ENCODE peak calls at places on chromosomes 7 and 10, in seven cellular contexts. One of them, this sample, is unnamed.

GRCh38 chr7:92404170-92404614 is 43.1 kb upstream of the GATAD1 start:
- DNase-seq in brain microvascular endothelial cell: no peak
- DNase-seq in Panc1: no peak
- DNase-seq in GM12865: no peak
- DNase-seq in choroid plexus epithelial cell: peak; percentile 13
- DNase-seq in AG10803: no peak
- DNase-seq in fibroblast of the aortic adventitia: no peak
- DNase-seq in this sample: no peak

GRCh38 chr7:134220236-134220635 is 93.1 kb downstream of the LRGUK start:
- DNase-seq in brain microvascular endothelial cell: no peak
- DNase-seq in Panc1: no peak
- DNase-seq in GM12865: no peak
- DNase-seq in choroid plexus epithelial cell: no peak
- DNase-seq in AG10803: no peak
- DNase-seq in fibroblast of the aortic adventitia: no peak
- DNase-seq in this sample: no peak

GRCh38 chr7:119377-120163 is 72.8 kb upstream of the FAM20C start:
- DNase-seq in brain microvascular endothelial cell: peak; percentile 18
- DNase-seq in Panc1: no peak
- DNase-seq in GM12865: no peak
- DNase-seq in choroid plexus epithelial cell: peak; percentile 70
- DNase-seq in AG10803: no peak
- DNase-seq in fibroblast of the aortic adventitia: no peak
- DNase-seq in this sample: no peak

GRCh38 chr7:80210400-80210799 is 75.8 kb downstream of the GNAI1 start:
- DNase-seq in brain microvascular endothelial cell: no peak
- DNase-seq in Panc1: no peak
- DNase-seq in GM12865: no peak
- DNase-seq in choroid plexus epithelial cell: peak; percentile 82
- DNase-seq in AG10803: no peak
- DNase-seq in fibroblast of the aortic adventitia: no peak
- DNase-seq in this sample: no peak

GRCh38 chr10:14588084-14588937 is 186.4 kb downstream of the FAM107B start:
- DNase-seq in brain microvascular endothelial cell: peak; percentile 96
- DNase-seq in Panc1: no peak
- DNase-seq in GM12865: peak; percentile 86
- DNase-seq in choroid plexus epithelial cell: peak; percentile 92
- DNase-seq in AG10803: peak; percentile 98
- DNase-seq in fibroblast of the aortic adventitia: peak; percentile 88
- DNase-seq in this sample: no peak

GRCh38 chr7:85070967-85071628 is 115.8 kb downstream of the SEMA3D start:
- DNase-seq in brain microvascular endothelial cell: peak; percentile 45
- DNase-seq in Panc1: no peak
- DNase-seq in GM12865: no peak
- DNase-seq in choroid plexus epithelial cell: peak; percentile 52
- DNase-seq in AG10803: no peak
- DNase-seq in fibroblast of the aortic adventitia: no peak
- DNase-seq in this sample: no peak

GRCh38 chr10:104021246-104021645 is 54.3 kb downstream of the SLK start:
- DNase-seq in brain microvascular endothelial cell: no peak
- DNase-seq in Panc1: no peak
- DNase-seq in GM12865: no peak
- DNase-seq in choroid plexus epithelial cell: no peak
- DNase-seq in AG10803: no peak
- DNase-seq in fibroblast of the aortic adventitia: no peak
- DNase-seq in this sample: no peak

GRCh38 chr7:6256709-6257535 is 15.5 kb downstream of the CYTH3 start:
- DNase-seq in brain microvascular endothelial cell: peak; percentile 89
- DNase-seq in Panc1: no peak
- DNase-seq in GM12865: peak; percentile 89
- DNase-seq in choroid plexus epithelial cell: peak; percentile 82
- DNase-seq in AG10803: peak; percentile 89
- DNase-seq in fibroblast of the aortic adventitia: peak; percentile 52
- DNase-seq in this sample: no peak

GRCh38 chr10:3811331-3811870 is 26.4 kb upstream of the KLF6 start:
- DNase-seq in brain microvascular endothelial cell: peak; percentile 80
- DNase-seq in Panc1: no peak
- DNase-seq in GM12865: peak; percentile 89
- DNase-seq in choroid plexus epithelial cell: peak; percentile 96
- DNase-seq in AG10803: peak; percentile 61
- DNase-seq in fibroblast of the aortic adventitia: peak; percentile 71
- DNase-seq in this sample: no peak

GRCh38 chr7:44112231-44112996 is 8.3 kb downstream of the AEBP1 start:
- DNase-seq in brain microvascular endothelial cell: no peak
- DNase-seq in Panc1: no peak
- DNase-seq in GM12865: no peak
- DNase-seq in choroid plexus epithelial cell: no peak
- DNase-seq in AG10803: no peak
- DNase-seq in fibroblast of the aortic adventitia: no peak
- DNase-seq in this sample: no peak

GRCh38 chr10:71965623-71966022 is 1.4 kb downstream of the CHST3 start:
- DNase-seq in brain microvascular endothelial cell: no peak
- DNase-seq in Panc1: no peak
- DNase-seq in GM12865: no peak
- DNase-seq in choroid plexus epithelial cell: no peak
- DNase-seq in AG10803: no peak
- DNase-seq in fibroblast of the aortic adventitia: no peak
- DNase-seq in this sample: no peak
- H3K4me3 ChIP-seq in brain microvascular endothelial cell: peak overlapping the region; percentile 80
- H3K4me3 ChIP-seq in Panc1: peak overlapping the region; percentile 89
- H3K4me3 ChIP-seq in GM12865: no peak overlapping the region
- H3K4me3 ChIP-seq in choroid plexus epithelial cell: peak overlapping the region; percentile 78
- H3K4me3 ChIP-seq in AG10803: peak overlapping the region; percentile 97
- H3K4me3 ChIP-seq in fibroblast of the aortic adventitia: peak overlapping the region; percentile 98
- H3K4me3 ChIP-seq in this sample: no peak overlapping the region

DNA sequence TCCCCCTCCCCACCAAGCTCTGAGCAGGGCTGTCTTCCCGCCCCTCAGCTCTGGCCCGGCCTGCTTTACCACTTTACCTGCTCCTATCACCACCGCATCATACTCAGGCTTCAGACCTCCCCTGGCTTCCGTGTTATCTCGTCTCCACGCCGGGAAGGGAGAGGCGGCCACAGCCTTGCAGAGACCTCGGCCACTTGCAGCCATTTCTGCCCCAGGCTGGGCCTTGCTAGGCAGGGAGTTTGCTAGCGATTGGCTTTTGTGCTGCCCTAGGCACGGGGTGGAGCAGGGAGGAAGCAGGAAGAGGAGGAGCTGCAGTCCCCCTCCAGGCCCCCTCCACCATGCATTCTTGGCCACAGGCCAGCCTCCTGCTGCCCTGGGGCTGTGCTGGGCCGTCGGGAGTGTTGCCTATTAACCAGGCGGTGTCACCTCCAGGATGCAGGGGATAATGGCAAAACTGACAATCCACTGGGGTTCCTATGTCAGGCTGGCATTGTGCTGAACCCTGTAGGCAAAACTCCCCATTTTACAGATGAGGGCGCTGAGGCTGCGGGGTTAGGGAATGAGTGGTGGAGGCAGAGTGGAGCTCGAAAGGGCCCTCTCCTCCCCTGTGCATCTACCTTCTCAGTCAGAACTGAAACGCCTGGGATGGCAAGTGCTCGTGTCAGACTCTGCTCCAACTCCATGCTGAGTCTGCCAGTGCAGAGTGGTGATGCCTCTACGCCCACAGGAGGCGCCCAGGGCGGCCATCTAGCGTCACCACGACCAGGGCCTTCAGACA is at the start of gene PYROXD2:
- DNase-seq in brain microvascular endothelial cell: peak; percentile 74
- DNase-seq in Panc1: no peak
- DNase-seq in GM12865: peak; percentile 48
- DNase-seq in choroid plexus epithelial cell: peak; percentile 95
- DNase-seq in AG10803: peak; percentile 94
- DNase-seq in fibroblast of the aortic adventitia: peak; percentile 92
- DNase-seq in this sample: peak; percentile 74
- H3K4me3 ChIP-seq in brain microvascular endothelial cell: peak within 1 kb of the TSS; percentile 70
- H3K4me3 ChIP-seq in Panc1: peak within 1 kb of the TSS; percentile 38
- H3K4me3 ChIP-seq in GM12865: peak within 1 kb of the TSS; percentile 5
- H3K4me3 ChIP-seq in choroid plexus epithelial cell: peak within 1 kb of the TSS; percentile 78
- H3K4me3 ChIP-seq in AG10803: peak within 1 kb of the TSS; percentile 89
- H3K4me3 ChIP-seq in fibroblast of the aortic adventitia: peak within 1 kb of the TSS; percentile 77
- H3K4me3 ChIP-seq in this sample: peak within 1 kb of the TSS; percentile 61

DNA sequence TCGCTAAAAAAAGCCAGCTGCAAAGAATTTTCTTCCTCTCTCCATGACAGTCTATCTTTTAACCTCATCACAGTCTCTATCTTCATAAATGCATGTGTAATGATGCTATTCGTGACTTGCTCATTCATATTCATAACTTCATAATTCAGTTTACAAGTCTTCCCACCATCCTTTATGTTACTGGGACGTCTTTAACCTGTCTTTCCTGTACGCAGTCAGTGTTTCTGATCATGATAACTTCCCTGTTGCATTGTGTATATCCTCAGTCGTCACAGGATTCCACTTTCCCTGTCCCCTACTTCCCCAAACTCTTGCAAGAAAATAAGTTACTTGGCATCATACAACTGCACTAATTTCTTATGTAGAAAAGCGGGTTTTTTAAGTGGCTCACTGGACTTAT is 165.6 kb upstream of the ASAH2 start:
- DNase-seq in brain microvascular endothelial cell: no peak
- DNase-seq in Panc1: no peak
- DNase-seq in GM12865: peak; percentile 37
- DNase-seq in choroid plexus epithelial cell: no peak
- DNase-seq in AG10803: no peak
- DNase-seq in fibroblast of the aortic adventitia: no peak
- DNase-seq in this sample: no peak
- H3K4me3 ChIP-seq in brain microvascular endothelial cell: peak overlapping the region; percentile 73
- H3K4me3 ChIP-seq in Panc1: no peak overlapping the region
- H3K4me3 ChIP-seq in GM12865: peak overlapping the region; percentile 99
- H3K4me3 ChIP-seq in choroid plexus epithelial cell: peak overlapping the region; percentile 9
- H3K4me3 ChIP-seq in AG10803: peak overlapping the region; percentile 87
- H3K4me3 ChIP-seq in fibroblast of the aortic adventitia: peak overlapping the region; percentile 54
- H3K4me3 ChIP-seq in this sample: no peak overlapping the region

DNA sequence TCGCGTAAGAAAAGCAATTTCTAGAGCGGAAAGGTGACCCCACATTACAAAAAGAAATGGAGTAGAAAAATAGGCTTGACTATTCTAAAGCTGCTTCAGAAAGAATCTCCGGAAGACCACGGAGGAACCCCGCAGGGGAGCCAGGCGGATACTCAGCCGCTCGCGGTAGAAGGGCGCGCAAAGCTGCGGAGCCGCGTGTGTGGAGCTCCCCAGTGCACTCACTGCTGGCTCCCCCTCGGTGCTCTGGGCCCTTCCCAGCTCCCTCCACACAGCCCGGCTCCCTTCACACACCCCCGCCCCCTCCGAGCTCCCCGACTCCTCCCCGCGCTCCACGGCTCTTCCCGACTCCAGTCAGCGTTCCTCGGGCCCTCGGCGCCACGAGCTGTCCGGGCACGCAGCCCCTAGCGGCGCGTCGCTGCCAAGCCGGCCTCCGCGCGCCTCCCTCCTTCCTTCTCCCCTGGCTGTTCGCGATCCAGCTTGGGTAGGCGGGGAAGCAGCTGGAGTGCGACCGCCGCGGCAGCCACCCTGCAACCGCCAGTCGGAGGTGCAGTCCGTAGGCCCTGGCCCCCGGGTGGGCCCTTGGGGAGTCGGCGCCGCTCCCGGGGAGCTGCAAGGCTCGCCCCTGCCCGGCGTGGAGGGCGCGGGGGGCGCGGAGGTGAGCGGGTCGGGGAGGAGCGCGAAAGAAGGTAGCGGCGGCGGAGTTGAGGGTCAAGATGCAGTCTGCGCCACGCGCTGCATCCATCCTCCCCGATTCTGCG is at the start of gene STEAP2:
- DNase-seq in brain microvascular endothelial cell: peak; percentile 79
- DNase-seq in Panc1: peak; percentile 24
- DNase-seq in GM12865: peak; percentile 18
- DNase-seq in choroid plexus epithelial cell: peak; percentile 94
- DNase-seq in AG10803: peak; percentile 96
- DNase-seq in fibroblast of the aortic adventitia: peak; percentile 91
- DNase-seq in this sample: no peak
- H3K4me3 ChIP-seq in brain microvascular endothelial cell: peak within 1 kb of the TSS; percentile 63
- H3K4me3 ChIP-seq in Panc1: peak within 1 kb of the TSS; percentile 60
- H3K4me3 ChIP-seq in GM12865: no peak within 1 kb of the TSS
- H3K4me3 ChIP-seq in choroid plexus epithelial cell: peak within 1 kb of the TSS; percentile 67
- H3K4me3 ChIP-seq in AG10803: peak within 1 kb of the TSS; percentile 77
- H3K4me3 ChIP-seq in fibroblast of the aortic adventitia: peak within 1 kb of the TSS; percentile 83
- H3K4me3 ChIP-seq in this sample: peak within 1 kb of the TSS; percentile 86

GRCh38 chr7:99373086-99374066 is 1.2 kb upstream of the ARPC1B start:
- DNase-seq in brain microvascular endothelial cell: no peak
- DNase-seq in Panc1: no peak
- DNase-seq in GM12865: no peak
- DNase-seq in choroid plexus epithelial cell: no peak
- DNase-seq in AG10803: no peak
- DNase-seq in fibroblast of the aortic adventitia: no peak
- DNase-seq in this sample: no peak
- H3K4me3 ChIP-seq in brain microvascular endothelial cell: no peak overlapping the region
- H3K4me3 ChIP-seq in Panc1: peak overlapping the region; percentile 63
- H3K4me3 ChIP-seq in GM12865: peak overlapping the region; percentile 96
- H3K4me3 ChIP-seq in choroid plexus epithelial cell: peak overlapping the region; percentile 72
- H3K4me3 ChIP-seq in AG10803: peak overlapping the region; percentile 67
- H3K4me3 ChIP-seq in fibroblast of the aortic adventitia: peak overlapping the region; percentile 74
- H3K4me3 ChIP-seq in this sample: no peak overlapping the region

DNA sequence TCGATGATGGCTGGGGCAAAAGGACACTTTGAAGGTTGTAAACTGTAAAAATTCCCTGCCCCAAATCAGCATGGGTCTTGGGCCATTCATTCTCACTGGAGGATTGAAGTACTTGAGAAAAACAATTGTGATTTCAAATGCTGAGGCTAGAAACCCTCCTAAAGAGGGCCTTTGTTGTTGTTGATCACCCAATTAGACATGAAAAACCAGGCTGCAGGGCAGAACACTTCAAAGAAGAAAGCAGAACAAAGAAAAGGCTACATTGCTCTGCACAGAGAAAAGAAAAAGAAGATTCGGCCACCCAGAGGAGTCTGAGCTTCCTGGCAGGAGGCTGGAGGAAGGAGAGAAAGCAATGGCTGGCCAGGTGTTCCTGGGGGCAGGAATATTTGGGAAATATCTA is 143.1 kb downstream of the NPY start:
- DNase-seq in brain microvascular endothelial cell: no peak
- DNase-seq in Panc1: no peak
- DNase-seq in GM12865: no peak
- DNase-seq in choroid plexus epithelial cell: no peak
- DNase-seq in AG10803: no peak
- DNase-seq in fibroblast of the aortic adventitia: no peak
- DNase-seq in this sample: no peak
- H3K4me3 ChIP-seq in brain microvascular endothelial cell: no peak overlapping the region
- H3K4me3 ChIP-seq in Panc1: no peak overlapping the region
- H3K4me3 ChIP-seq in GM12865: no peak overlapping the region
- H3K4me3 ChIP-seq in choroid plexus epithelial cell: no peak overlapping the region
- H3K4me3 ChIP-seq in AG10803: no peak overlapping the region
- H3K4me3 ChIP-seq in fibroblast of the aortic adventitia: no peak overlapping the region
- H3K4me3 ChIP-seq in this sample: no peak overlapping the region

DNA sequence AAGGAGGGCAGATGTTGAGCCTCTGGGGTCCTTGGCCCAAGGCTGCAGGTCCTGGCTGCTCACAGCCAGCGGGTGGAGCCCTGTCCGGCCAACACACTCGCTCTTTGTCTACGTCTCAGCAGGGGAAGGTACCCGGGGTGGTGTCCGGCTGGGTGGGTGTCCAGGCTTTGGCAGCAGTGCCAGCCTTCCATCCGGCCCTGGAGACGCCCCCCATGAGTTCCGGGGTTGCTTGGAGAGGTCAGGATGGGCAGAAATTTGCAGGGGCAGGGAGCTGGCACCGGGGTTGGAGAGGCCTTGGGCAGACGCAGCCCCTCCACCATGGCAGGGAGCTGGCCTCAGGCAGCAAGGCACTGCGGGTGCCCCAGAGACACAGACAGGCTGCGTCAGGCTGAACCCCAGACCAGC is 42.2 kb upstream of the ELN start:
- DNase-seq in brain microvascular endothelial cell: no peak
- DNase-seq in Panc1: no peak
- DNase-seq in GM12865: no peak
- DNase-seq in choroid plexus epithelial cell: no peak
- DNase-seq in AG10803: no peak
- DNase-seq in fibroblast of the aortic adventitia: no peak
- DNase-seq in this sample: no peak
- H3K4me3 ChIP-seq in brain microvascular endothelial cell: no peak overlapping the region
- H3K4me3 ChIP-seq in Panc1: no peak overlapping the region
- H3K4me3 ChIP-seq in GM12865: no peak overlapping the region
- H3K4me3 ChIP-seq in choroid plexus epithelial cell: no peak overlapping the region
- H3K4me3 ChIP-seq in AG10803: no peak overlapping the region
- H3K4me3 ChIP-seq in fibroblast of the aortic adventitia: no peak overlapping the region
- H3K4me3 ChIP-seq in this sample: no peak overlapping the region

This sample was measured in LNCaP clone FGC.